ENCODE peak calls at places on chromosomes 2 and 18, in four cellular contexts. O is DND-41, K is mucosa of gallbladder, R is upper lobe of right lung. I is an unnamed sample.

GRCh38 chr2:54704688-54705605 is 18.5 kb upstream of the EML6 start:
- DNase-seq in K (no peak), O (no peak), R (no peak), I (no peak)

GRCh38 chr2:46862430-46862829 is 53.2 kb downstream of the MCFD2 start:
- DNase-seq in K (no peak), O (no peak), R (no peak), I (no peak)

GRCh38 chr2:3651686-3652516 is 6.1 kb upstream of the ALLC start:
- DNase-seq in O (peak; percentile 73), K (peak; percentile 48), R (no peak), I (no peak)

GRCh38 chr2:120239488-120240287 is 13.0 kb upstream of the RALB start:
- DNase-seq in R (no peak), K (no peak), O (no peak), I (no peak)

GRCh38 chr2:126754240-126755004 is 98.5 kb downstream of the GYPC start:
- DNase-seq in K (no peak), R (no peak), O (no peak), I (no peak)

GRCh38 chr2:118974103-118974911 is 32.3 kb downstream of the MARCO start:
- DNase-seq in O (no peak), K (peak; percentile 8), R (no peak), I (peak; percentile 78)

GRCh38 chr2:149422337-149422990 is 92.1 kb downstream of the LYPD6 start:
- DNase-seq in K (peak; percentile 48), O (no peak), R (no peak), I (no peak)

GRCh38 chr2:134202361-134202760 is 51.5 kb upstream of the MGAT5 start:
- DNase-seq in R (no peak), O (no peak), K (no peak), I (no peak)

GRCh38 chr18:23137788-23138216 is 2.5 kb downstream of the CABLES1 start:
- DNase-seq in K (no peak), R (no peak), O (no peak), I (no peak)

GRCh38 chr18:11488175-11488574 is 121.2 kb upstream of the SLC35G4 start:
- DNase-seq in O (no peak), K (no peak), R (no peak), I (no peak)

GRCh38 chr2:130724455-130724854 is 4.4 kb upstream of the GPR148 start:
- DNase-seq in R (no peak), O (no peak), K (no peak), I (peak; percentile 3)

GRCh38 chr2:128636802-128637147 is 318.1 kb upstream of the HS6ST1 start:
- DNase-seq in R (peak; percentile 31), O (no peak), K (no peak), I (no peak)

GRCh38 chr18:74489631-74490030 is 6.5 kb upstream of the CNDP2 start:
- DNase-seq in K (no peak), O (no peak), R (no peak), I (no peak)

GRCh38 chr2:44777542-44777941 is 164.0 kb upstream of the SIX3 start:
- DNase-seq in O (no peak), R (no peak), K (no peak), I (no peak)

GRCh38 chr2:158616480-158616879 is 159.7 kb downstream of the PKP4 start:
- DNase-seq in R (no peak), K (no peak), O (no peak), I (no peak)

GRCh38 chr2:159129301-159129700 is 157.2 kb downstream of the WDSUB1 start:
- DNase-seq in O (peak; percentile 61), R (no peak), K (no peak), I (no peak)

GRCh38 chr2:48482774-48483173 is 47.2 kb upstream of the STON1 start:
- DNase-seq in K (peak; percentile 32), R (no peak), O (no peak), I (no peak)

GRCh38 chr2:20990446-20990988 is 53.4 kb downstream of the APOB start:
- DNase-seq in R (no peak), O (no peak), K (no peak), I (no peak)

GRCh38 chr2:48205137-48205798 is 299.0 kb upstream of the FBXO11 start:
- DNase-seq in R (no peak), O (no peak), K (no peak), I (no peak)

GRCh38 chr2:33441235-33441810 is 35.1 kb upstream of the RASGRP3 start:
- DNase-seq in R (no peak), K (peak; percentile 31), O (peak; percentile 48), I (no peak)

GRCh38 chr2:6864938-6865345 is 765 bp downstream of the CMPK2 start:
- DNase-seq in K (no peak), O (no peak), R (peak; percentile 81), I (no peak)

GRCh38 chr2:56522605-56523089 is 338.9 kb downstream of the CCDC85A start:
- DNase-seq in O (no peak), K (peak; percentile 57), R (no peak), I (no peak)

GRCh38 chr2:98412751-98413445 is 31.8 kb upstream of the INPP4A start:
- DNase-seq in R (no peak), K (peak; percentile 63), O (peak; percentile 64), I (no peak)

GRCh38 chr2:64214281-64215115 is 70.3 kb upstream of the PELI1 start:
- DNase-seq in R (no peak), O (no peak), K (no peak), I (no peak)

GRCh38 chr18:39799010-39799409 is 2156.0 kb upstream of the PIK3C3 start:
- DNase-seq in K (no peak), O (no peak), R (no peak), I (no peak)

GRCh38 chr2:70870790-70871189 is 35.2 kb upstream of the CD207 start:
- DNase-seq in O (no peak), K (no peak), R (no peak), I (no peak)

GRCh38 chr18:5466256-5466655 is 77.5 kb downstream of the EPB41L3 start:
- DNase-seq in R (no peak), O (no peak), K (no peak), I (no peak)

GRCh38 chr2:9205963-9206948 is at the start of gene ASAP2:
- DNase-seq in K (peak; percentile 49), R (peak; percentile 90), O (peak; percentile 68), I (no peak)

GRCh38 chr18:68679531-68679930 is 35.4 kb downstream of the TMX3 start:
- DNase-seq in R (no peak), K (no peak), O (no peak), I (no peak)

GRCh38 chr18:79563949-79564348 is 115.7 kb upstream of the CTDP1 start:
- DNase-seq in K (no peak), R (no peak), O (no peak), I (no peak)

GRCh38 chr2:230893881-230894781 is 29.4 kb downstream of the ITM2C start:
- DNase-seq in K (no peak), O (no peak), R (peak; percentile 40), I (no peak)

GRCh38 chr2:68318686-68319396 is 908 bp downstream of the CNRIP1 start:
- DNase-seq in R (no peak), K (no peak), O (no peak), I (no peak)

GRCh38 chr2:6692061-6692460 is 173.6 kb downstream of the CMPK2 start:
- DNase-seq in O (no peak), R (no peak), K (no peak), I (no peak)

GRCh38 chr2:27375513-27376099 is 4.9 kb downstream of the ZNF513 start:
- DNase-seq in K (no peak), O (no peak), R (no peak), I (no peak)

GRCh38 chr2:160994141-160995002 is 165.9 kb upstream of the TANK start:
- DNase-seq in R (no peak), K (peak; percentile 88), O (peak; percentile 78), I (peak; percentile 96)

GRCh38 chr2:18704224-18704623 is 114.9 kb upstream of the NT5C1B start:
- DNase-seq in K (no peak), O (no peak), R (no peak), I (no peak)

GRCh38 chr2:46936566-46936965 is 21.0 kb upstream of the MCFD2 start:
- DNase-seq in R (no peak), O (no peak), K (no peak), I (no peak)

GRCh38 chr18:22265838-22266237 is 96.4 kb downstream of the GATA6 start:
- DNase-seq in K (no peak), R (no peak), O (no peak), I (no peak)

GRCh38 chr18:34493566-34494358 is 216.3 kb upstream of the DTNA start:
- DNase-seq in K (peak; percentile 14), R (peak; percentile 69), O (no peak), I (no peak)

I was measured in esophagus muscularis mucosa.